ENCODE peak calls at places on chromosomes 16 and 17, in five cellular contexts. M, C, X, F and R are unnamed samples.

GRCh38 chr16:50879873-50880695 is 138.2 kb downstream of the CYLD start:
- DNase-seq in M (no peak), X (no peak), C (peak; percentile 33), F (no peak), R (no peak)

GRCh38 chr17:41617136-41617535 is 4.6 kb upstream of the KRT16 start:
- DNase-seq in M (no peak), C (no peak), X (no peak), F (no peak), R (peak; percentile 42)

GRCh38 chr16:1293921-1294656 is 15.3 kb upstream of the UBE2I start:
- DNase-seq in F (no peak), M (no peak), C (no peak), X (no peak), R (peak; percentile 33)

GRCh38 chr17:62740066-62740465 is 68.0 kb downstream of the MARCHF10 start:
- DNase-seq in C (no peak), M (no peak), X (no peak), F (peak; percentile 62), R (no peak)

GRCh38 chr17:35679007-35679682 is 52.3 kb upstream of the RASL10B start:
- DNase-seq in M (no peak), F (no peak), C (no peak), X (no peak), R (no peak)

GRCh38 chr16:83813818-83814653 is 6.3 kb downstream of the HSBP1 start:
- DNase-seq in M (no peak), C (no peak), X (peak; percentile 24), F (peak; percentile 84), R (no peak)

GRCh38 chr17:67891481-67892119 is 66.3 kb downstream of the BPTF start:
- DNase-seq in F (peak; percentile 55), X (peak; percentile 37), M (peak; percentile 52), C (no peak), R (no peak)

GRCh38 chr16:65909310-65910050 is 457.0 kb upstream of the CDH5 start:
- DNase-seq in C (no peak), F (no peak), M (no peak), X (peak; percentile 4), R (no peak)

GRCh38 chr17:76014100-76014924 is 12.8 kb downstream of the EVPL start:
- DNase-seq in C (no peak), F (peak; percentile 41), M (peak; percentile 42), X (peak; percentile 71), R (peak; percentile 86)